ENCODE peak calls at places on chromosomes 3 and 15, in four cellular contexts. One of them, this sample, is unnamed. For H3K4me1, the result is how much of the 10 kb centered on the place peaks cover.

GRCh38 chr3:171333784-171334464 is 126.3 kb downstream of the TNIK start:
- DNase-seq in fibroblast of lung: no peak
- DNase-seq in IMR-90: no peak
- DNase-seq in lower lobe of right lung: no peak
- DNase-seq in this sample: no peak

GRCh38 chr3:71210257-71211002 is 373.1 kb downstream of the FOXP1 start:
- DNase-seq in fibroblast of lung: peak
- DNase-seq in IMR-90: peak
- DNase-seq in lower lobe of right lung: no peak
- DNase-seq in this sample: no peak

GRCh38 chr3:144270100-144270499 is 298.5 kb downstream of the DIPK2A start:
- DNase-seq in IMR-90: no peak
- DNase-seq in fibroblast of lung: no peak
- DNase-seq in lower lobe of right lung: no peak
- DNase-seq in this sample: no peak

GRCh38 chr3:33437556-33438283 is 2.5 kb downstream of the UBP1 start:
- DNase-seq in fibroblast of lung: peak
- DNase-seq in IMR-90: peak
- DNase-seq in lower lobe of right lung: no peak
- DNase-seq in this sample: no peak

GRCh38 chr3:9226326-9226725 is 23.1 kb downstream of the SRGAP3 start:
- DNase-seq in fibroblast of lung: peak
- DNase-seq in IMR-90: peak
- DNase-seq in lower lobe of right lung: no peak
- DNase-seq in this sample: no peak

GRCh38 chr3:69998759-69999158 is 774 bp upstream of the SAMMSON start:
- DNase-seq in IMR-90: no peak
- DNase-seq in fibroblast of lung: no peak
- DNase-seq in lower lobe of right lung: no peak
- DNase-seq in this sample: no peak

GRCh38 chr3:43055393-43055792 is 50.5 kb downstream of the POMGNT2 start:
- DNase-seq in lower lobe of right lung: no peak
- DNase-seq in fibroblast of lung: no peak
- DNase-seq in IMR-90: no peak
- DNase-seq in this sample: no peak

GRCh38 chr15:82108489-82109078 is 62.8 kb upstream of the MEX3B start:
- DNase-seq in lower lobe of right lung: peak
- DNase-seq in fibroblast of lung: peak
- DNase-seq in IMR-90: peak
- DNase-seq in this sample: peak

GRCh38 chr3:126056681-126057546 is 27.0 kb downstream of the SLC41A3 start:
- DNase-seq in IMR-90: peak
- DNase-seq in lower lobe of right lung: no peak
- DNase-seq in fibroblast of lung: peak
- DNase-seq in this sample: no peak

GRCh38 chr3:148203263-148204010 is 494.3 kb upstream of the AGTR1 start:
- DNase-seq in fibroblast of lung: no peak
- DNase-seq in IMR-90: peak
- DNase-seq in lower lobe of right lung: no peak
- DNase-seq in this sample: no peak

GRCh38 chr3:174620138-174620537 is 239.0 kb upstream of the NAALADL2 start:
- DNase-seq in fibroblast of lung: peak
- DNase-seq in lower lobe of right lung: no peak
- DNase-seq in IMR-90: no peak
- DNase-seq in this sample: no peak

GRCh38 chr15:33022629-33023028 is 171.9 kb downstream of the FMN1 start:
- DNase-seq in IMR-90: peak
- DNase-seq in fibroblast of lung: peak
- DNase-seq in lower lobe of right lung: peak
- DNase-seq in this sample: no peak

GRCh38 chr15:96324900-96325299 is 5.6 kb upstream of the NR2F2 start:
- DNase-seq in fibroblast of lung: peak
- DNase-seq in IMR-90: no peak
- DNase-seq in lower lobe of right lung: no peak
- DNase-seq in this sample: no peak

GRCh38 chr3:190012314-190012782 is 108.3 kb downstream of the P3H2 start:
- DNase-seq in lower lobe of right lung: no peak
- DNase-seq in fibroblast of lung: peak
- DNase-seq in IMR-90: peak
- DNase-seq in this sample: no peak

GRCh38 chr3:175073209-175073905 is 214.2 kb downstream of the NAALADL2 start:
- DNase-seq in lower lobe of right lung: no peak
- DNase-seq in IMR-90: no peak
- DNase-seq in fibroblast of lung: peak
- DNase-seq in this sample: no peak

GRCh38 chr3:71703796-71704195 is 21.4 kb downstream of the EIF4E3 start:
- DNase-seq in lower lobe of right lung: no peak
- DNase-seq in fibroblast of lung: no peak
- DNase-seq in IMR-90: no peak
- DNase-seq in this sample: no peak

GRCh38 chr3:44045476-44046275 is 196.0 kb upstream of the TOPAZ1 start:
- DNase-seq in lower lobe of right lung: peak
- DNase-seq in IMR-90: no peak
- DNase-seq in fibroblast of lung: peak
- DNase-seq in this sample: no peak

GRCh38 chr15:67859331-67859946 is 19.6 kb upstream of the RNU6-1 start:
- DNase-seq in IMR-90: no peak
- DNase-seq in fibroblast of lung: no peak
- DNase-seq in lower lobe of right lung: no peak
- DNase-seq in this sample: no peak

GRCh38 chr15:35071071-35071470 is 14.0 kb downstream of the NANOGP8 start:
- DNase-seq in fibroblast of lung: no peak
- DNase-seq in IMR-90: no peak
- DNase-seq in lower lobe of right lung: no peak
- DNase-seq in this sample: no peak

GRCh38 chr3:146464005-146464595 is 5.3 kb downstream of the PLSCR2 start:
- DNase-seq in lower lobe of right lung: no peak
- DNase-seq in fibroblast of lung: peak
- DNase-seq in IMR-90: peak
- DNase-seq in this sample: no peak

GRCh38 chr3:48426401-48426909 is 3.4 kb downstream of the PLXNB1 start:
- DNase-seq in lower lobe of right lung: no peak
- DNase-seq in IMR-90: no peak
- DNase-seq in fibroblast of lung: no peak
- DNase-seq in this sample: no peak

GRCh38 chr3:42177801-42178150 is 86.6 kb downstream of the TRAK1 start:
- DNase-seq in IMR-90: no peak
- DNase-seq in lower lobe of right lung: no peak
- DNase-seq in fibroblast of lung: no peak
- DNase-seq in this sample: no peak

GRCh38 chr3:132549169-132549568 is 47.9 kb upstream of the ACKR4 start:
- DNase-seq in IMR-90: no peak
- DNase-seq in lower lobe of right lung: no peak
- DNase-seq in fibroblast of lung: no peak
- DNase-seq in this sample: no peak

GRCh38 chr3:39870706-39871105 is 61.3 kb downstream of the MYRIP start:
- DNase-seq in fibroblast of lung: peak
- DNase-seq in IMR-90: no peak
- DNase-seq in lower lobe of right lung: no peak
- DNase-seq in this sample: no peak

GRCh38 chr15:64430000-64430735 is 30.2 kb upstream of the ZNF609 start:
- DNase-seq in fibroblast of lung: peak
- DNase-seq in lower lobe of right lung: no peak
- DNase-seq in IMR-90: peak
- DNase-seq in this sample: peak

GRCh38 chr3:52288674-52289073 is 1.0 kb downstream of the GLYCTK start:
- DNase-seq in IMR-90: no peak
- DNase-seq in lower lobe of right lung: no peak
- DNase-seq in fibroblast of lung: no peak
- DNase-seq in this sample: no peak

GRCh38 chr3:127444761-127445160 is 145.8 kb downstream of the TPRA1 start:
- DNase-seq in IMR-90: no peak
- DNase-seq in lower lobe of right lung: no peak
- DNase-seq in fibroblast of lung: no peak
- DNase-seq in this sample: no peak

GRCh38 chr3:24359645-24360462 is 134.8 kb downstream of the THRB start:
- DNase-seq in lower lobe of right lung: no peak
- DNase-seq in fibroblast of lung: no peak
- DNase-seq in IMR-90: no peak
- DNase-seq in this sample: no peak

GRCh38 chr3:81765425-81765824 is 4.0 kb upstream of the GBE1 start:
- DNase-seq in IMR-90: peak
- DNase-seq in lower lobe of right lung: no peak
- DNase-seq in fibroblast of lung: peak
- DNase-seq in this sample: no peak

GRCh38 chr15:63192604-63193206 is 3.3 kb downstream of the RAB8B start:
- DNase-seq in lower lobe of right lung: no peak
- DNase-seq in IMR-90: no peak
- DNase-seq in fibroblast of lung: no peak
- DNase-seq in this sample: no peak
- H3K27ac ChIP-seq in lower lobe of right lung: peak
- H3K27ac ChIP-seq in IMR-90: no peak
- H3K27ac ChIP-seq in fibroblast of lung: no peak
- H3K27ac ChIP-seq in this sample: peak

DNA sequence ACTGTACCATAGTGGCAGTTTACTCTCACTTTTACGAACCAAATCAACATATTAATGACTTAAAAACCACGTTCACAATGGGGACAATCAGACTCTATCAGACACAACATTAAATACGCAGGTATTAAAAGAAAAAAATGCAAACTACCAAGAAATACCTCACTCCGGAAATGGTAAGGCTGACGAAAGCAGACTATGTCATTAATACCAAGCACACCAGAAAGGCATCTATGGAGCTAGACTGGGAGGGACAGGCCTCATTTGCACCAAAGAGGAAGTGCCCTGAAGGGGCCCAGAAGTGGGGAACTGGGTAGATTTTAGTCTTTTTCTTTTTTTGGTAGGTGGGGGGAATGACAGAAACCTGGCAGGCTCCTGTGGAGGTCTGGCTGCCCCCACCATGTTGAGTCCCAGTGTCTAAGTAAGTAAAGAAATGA is 134.4 kb downstream of the TIGIT start:
- DNase-seq in lower lobe of right lung: no peak
- DNase-seq in fibroblast of lung: no peak
- DNase-seq in IMR-90: no peak
- DNase-seq in this sample: no peak
- H3K4me3 ChIP-seq in lower lobe of right lung: no peak
- H3K4me3 ChIP-seq in fibroblast of lung: no peak
- H3K4me3 ChIP-seq in IMR-90: no peak
- H3K4me3 ChIP-seq in this sample: no peak

GRCh38 chr3:186411089-186411488 is 49.1 kb upstream of the DGKG start:
- DNase-seq in lower lobe of right lung: no peak
- DNase-seq in IMR-90: no peak
- DNase-seq in fibroblast of lung: no peak
- DNase-seq in this sample: no peak

GRCh38 chr3:186411994-186412393 is 50.0 kb upstream of the DGKG start:
- DNase-seq in fibroblast of lung: no peak
- DNase-seq in lower lobe of right lung: no peak
- DNase-seq in IMR-90: no peak
- DNase-seq in this sample: no peak

GRCh38 chr3:186417791-186418190 is 55.8 kb upstream of the DGKG start:
- DNase-seq in lower lobe of right lung: no peak
- DNase-seq in IMR-90: peak
- DNase-seq in fibroblast of lung: peak
- DNase-seq in this sample: no peak

GRCh38 chr3:186414735-186415419 is 52.8 kb upstream of the DGKG start:
- DNase-seq in lower lobe of right lung: no peak
- DNase-seq in fibroblast of lung: peak
- DNase-seq in IMR-90: peak
- DNase-seq in this sample: no peak

DNA sequence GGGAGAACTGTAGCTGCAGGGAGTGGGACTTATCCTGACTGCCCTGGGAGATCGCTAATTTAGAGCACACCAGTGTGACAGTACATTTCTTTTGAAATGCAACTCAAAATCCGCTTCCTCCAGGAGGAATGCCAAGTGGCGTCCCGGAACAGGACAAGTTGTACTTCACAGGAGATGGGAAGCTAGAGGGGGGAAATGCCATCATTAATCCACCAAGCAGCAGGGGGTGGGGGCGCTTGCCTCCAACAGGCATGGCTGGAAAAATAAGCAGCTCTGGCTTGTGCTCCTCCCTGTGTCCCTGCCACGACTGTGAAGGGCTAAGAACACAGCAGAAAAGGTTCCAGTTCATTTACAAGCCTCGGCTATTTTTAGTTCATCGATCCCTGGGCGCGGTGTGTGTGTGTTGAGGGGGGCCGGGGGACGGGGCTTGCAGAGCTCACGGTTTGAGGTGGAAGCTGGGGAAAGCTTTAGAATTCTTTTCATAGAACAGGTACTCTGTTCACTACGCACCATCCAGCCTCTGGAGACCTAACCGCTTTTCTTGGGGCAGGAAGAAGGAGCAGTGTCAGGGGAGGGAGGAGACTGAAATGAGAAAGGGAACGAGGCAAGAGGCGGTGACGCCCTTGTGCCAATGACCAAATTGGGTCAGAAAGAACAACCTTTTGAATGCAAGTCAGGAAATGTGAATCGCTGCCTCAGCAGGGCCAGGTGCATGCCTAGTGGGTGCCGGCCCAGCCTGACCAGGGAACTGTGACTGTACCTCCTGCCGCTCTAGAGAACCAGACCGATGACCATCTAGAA is 51.8 kb upstream of the DGKG start:
- DNase-seq in fibroblast of lung: peak
- DNase-seq in lower lobe of right lung: peak
- DNase-seq in IMR-90: no peak
- DNase-seq in this sample: no peak
- H3K4me1 ChIP-seq in fibroblast of lung: under half
- H3K4me1 ChIP-seq in lower lobe of right lung: under half
- H3K4me1 ChIP-seq in IMR-90: under half
- H3K4me1 ChIP-seq in this sample: under half

DNA sequence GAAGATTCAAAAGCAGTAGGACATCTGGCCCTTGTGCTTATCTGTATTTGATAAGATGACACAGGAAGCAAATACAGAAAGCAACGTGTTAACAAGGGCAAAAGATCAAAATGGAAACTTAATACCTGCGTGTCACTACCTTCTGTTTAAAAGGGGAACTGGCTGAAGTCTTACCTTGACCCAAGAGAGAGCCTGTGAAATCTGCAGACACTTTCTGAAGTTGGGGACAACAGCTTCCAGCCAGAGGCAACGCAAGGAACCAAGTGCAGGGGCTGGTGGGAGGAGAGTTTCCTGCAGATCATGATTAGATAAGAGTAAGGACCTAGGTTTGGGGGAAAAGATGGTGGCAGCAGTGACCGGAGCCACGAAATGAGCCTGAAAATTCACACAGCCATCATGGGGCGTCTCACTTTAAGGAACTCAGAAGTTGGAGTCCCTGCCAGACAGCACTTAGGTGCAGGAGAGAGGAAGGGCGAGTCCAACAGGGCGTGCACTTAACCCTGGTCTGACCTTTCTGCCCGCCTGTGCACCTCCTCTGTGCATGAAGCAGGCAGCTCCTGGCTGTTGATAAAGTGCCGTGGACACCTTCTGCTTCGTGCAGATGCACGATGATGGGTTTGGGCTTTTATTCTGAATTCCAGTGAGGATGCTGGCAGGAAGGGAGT is 153.5 kb upstream of the BHLHE40 start:
- DNase-seq in fibroblast of lung: no peak
- DNase-seq in lower lobe of right lung: peak
- DNase-seq in IMR-90: no peak
- DNase-seq in this sample: no peak
- H3K27ac ChIP-seq in fibroblast of lung: no peak
- H3K27ac ChIP-seq in lower lobe of right lung: peak
- H3K27ac ChIP-seq in IMR-90: no peak
- H3K27ac ChIP-seq in this sample: peak

This sample was measured in DND-41.